ENCODE peak calls at places on chromosome 13, in four cellular contexts. G, M, Q and V are unnamed samples.
A peak's percentile ranks its signal among the peaks of the same experiment; 100 is the strongest.

GRCh38 chr13:114324334-114324733 is 10.0 kb downstream of the CHAMP1 start:
- DNase-seq in G (no peak), M (no peak), Q (no peak), V (no peak)

GRCh38 chr13:89923731-89924130 is 1423.8 kb upstream of the MIR17HG start:
- DNase-seq in G (no peak), M (no peak), Q (no peak), V (no peak)

GRCh38 chr13:79631260-79631659 is 150.3 kb downstream of the NDFIP2 start:
- DNase-seq in G (no peak), M (no peak), Q (no peak), V (no peak)

GRCh38 chr13:31970237-31970930 is 61.2 kb upstream of the FRY start:
- DNase-seq in G (no peak), M (no peak), Q (no peak), V (no peak)

GRCh38 chr13:46475586-46475991 is 77.4 kb upstream of the LRCH1 start:
- DNase-seq in G (no peak), M (no peak), Q (no peak), V (no peak)

GRCh38 chr13:114063545-114064515 is 68.6 kb downstream of the RASA3 start:
- DNase-seq in G (no peak), M (no peak), Q (peak; percentile 31), V (peak; percentile 75)

GRCh38 chr13:24459234-24459633 is 53.3 kb downstream of the PARP4 start:
- DNase-seq in G (no peak), M (no peak), Q (no peak), V (no peak)

GRCh38 chr13:41494202-41494601 is 36.9 kb downstream of the RGCC start:
- DNase-seq in G (no peak), M (no peak), Q (no peak), V (no peak)

GRCh38 chr13:98468929-98469328 is 108.0 kb downstream of the STK24 start:
- DNase-seq in G (no peak), M (no peak), Q (no peak), V (no peak)

GRCh38 chr13:74062933-74063332 is 71.3 kb downstream of the KLF12 start:
- DNase-seq in G (no peak), M (no peak), Q (no peak), V (no peak)

GRCh38 chr13:44305845-44306244 is 67.8 kb upstream of the SERP2 start:
- DNase-seq in G (no peak), M (no peak), Q (no peak), V (no peak)

GRCh38 chr13:28505543-28506135 is 10.7 kb upstream of the FLT1 start:
- DNase-seq in G (no peak), M (no peak), Q (no peak), V (no peak)

GRCh38 chr13:61734683-61735082 is 319.0 kb upstream of the PCDH20 start:
- DNase-seq in G (no peak), M (no peak), Q (no peak), V (no peak)

GRCh38 chr13:109773276-109773675 is 13.1 kb downstream of the IRS2 start:
- DNase-seq in G (no peak), M (no peak), Q (no peak), V (no peak)

GRCh38 chr13:25046985-25047660 is 48.8 kb upstream of the PABPC3 start:
- DNase-seq in G (peak; percentile 73), M (no peak), Q (no peak), V (peak; percentile 57)

GRCh38 chr13:109862627-109863026 is 76.2 kb upstream of the IRS2 start:
- DNase-seq in G (no peak), M (no peak), Q (no peak), V (no peak)

GRCh38 chr13:37403776-37404497 is 194.6 kb downstream of the POSTN start:
- DNase-seq in G (no peak), M (no peak), Q (no peak), V (no peak)

GRCh38 chr13:77859450-77859849 is 59.2 kb downstream of the EDNRB start:
- DNase-seq in G (no peak), M (no peak), Q (no peak), V (no peak)

GRCh38 chr13:40390290-40391008 is 276.0 kb downstream of the FOXO1 start:
- DNase-seq in G (no peak), M (no peak), Q (no peak), V (no peak)

GRCh38 chr13:73039201-73040108 is 19.4 kb upstream of the KLF5 start:
- DNase-seq in G (no peak), M (no peak), Q (no peak), V (no peak)

GRCh38 chr13:96481482-96481881 is 391.6 kb downstream of the HS6ST3 start:
- DNase-seq in G (no peak), M (no peak), Q (no peak), V (no peak)

GRCh38 chr13:24038846-24039330 is 121.6 kb upstream of the SPATA13 start:
- DNase-seq in G (no peak), M (peak; percentile 22), Q (no peak), V (no peak)

GRCh38 chr13:36674337-36675212 is 755 bp downstream of the SERTM1 start:
- DNase-seq in G (peak; percentile 14), M (no peak), Q (no peak), V (peak; percentile 6)

GRCh38 chr13:92823059-92823458 is 403.5 kb upstream of the GPC6 start:
- DNase-seq in G (no peak), M (no peak), Q (no peak), V (no peak)

GRCh38 chr13:92826197-92826596 is 400.4 kb upstream of the GPC6 start:
- DNase-seq in G (no peak), M (no peak), Q (no peak), V (no peak)

GRCh38 chr13:92821324-92821723 is 405.3 kb upstream of the GPC6 start:
- DNase-seq in G (no peak), M (no peak), Q (no peak), V (no peak)
- TF ChIP-seq FOXJ3 in G (no peak), M (no peak), Q (no peak), V (no peak)

GRCh38 chr13:47678201-47678963 is 322.7 kb downstream of the SUCLA2 start:
- DNase-seq in G (no peak), M (no peak), Q (no peak), V (no peak)

GRCh38 chr13:47672982-47673670 is 327.9 kb downstream of the SUCLA2 start:
- DNase-seq in G (no peak), M (no peak), Q (no peak), V (peak; percentile 1)

GRCh38 chr13:47671762-47672161 is 329.3 kb downstream of the SUCLA2 start:
- DNase-seq in G (no peak), M (no peak), Q (no peak), V (no peak)

GRCh38 chr13:47675871-47676270 is 325.2 kb downstream of the SUCLA2 start:
- DNase-seq in G (no peak), M (no peak), Q (no peak), V (no peak)

DNA sequence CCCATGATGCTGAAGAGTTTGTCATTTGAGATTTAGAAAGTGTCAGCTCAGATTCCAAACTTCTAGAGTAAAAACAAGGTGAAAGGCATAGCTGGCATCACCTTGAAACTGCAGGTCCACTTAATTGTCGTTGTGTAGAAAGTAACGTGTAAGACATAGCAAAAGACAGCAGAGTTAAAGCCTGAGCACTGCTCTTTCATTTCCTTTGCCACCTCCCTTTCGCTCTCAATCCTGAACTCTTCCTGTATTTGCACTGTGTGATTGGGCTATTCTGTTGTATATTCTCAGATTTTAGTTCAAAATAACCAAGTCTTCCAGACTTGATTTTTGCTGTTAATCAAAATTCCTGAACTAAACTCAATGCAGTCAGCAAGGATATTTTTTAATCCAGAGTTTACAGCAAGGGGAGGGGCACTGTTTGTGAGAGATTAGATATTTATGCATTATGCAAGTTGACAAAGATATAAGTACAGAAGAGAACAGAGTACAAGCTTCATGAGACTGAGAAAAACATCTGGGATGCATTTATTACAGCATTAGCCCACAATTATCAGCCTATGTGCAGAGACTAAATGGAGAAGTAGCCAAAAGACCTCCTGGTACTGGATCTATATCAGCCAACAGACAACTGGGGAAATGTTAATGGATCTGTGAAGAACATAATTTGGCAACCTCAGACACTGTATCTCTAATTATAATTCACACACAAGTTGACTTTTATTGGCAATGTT is 328.7 kb downstream of the SUCLA2 start:
- DNase-seq in G (no peak), M (no peak), Q (no peak), V (peak; percentile 39)
- TF ChIP-seq FOXJ3 in G (no peak), M (no peak), Q (no peak), V (no peak)

DNA sequence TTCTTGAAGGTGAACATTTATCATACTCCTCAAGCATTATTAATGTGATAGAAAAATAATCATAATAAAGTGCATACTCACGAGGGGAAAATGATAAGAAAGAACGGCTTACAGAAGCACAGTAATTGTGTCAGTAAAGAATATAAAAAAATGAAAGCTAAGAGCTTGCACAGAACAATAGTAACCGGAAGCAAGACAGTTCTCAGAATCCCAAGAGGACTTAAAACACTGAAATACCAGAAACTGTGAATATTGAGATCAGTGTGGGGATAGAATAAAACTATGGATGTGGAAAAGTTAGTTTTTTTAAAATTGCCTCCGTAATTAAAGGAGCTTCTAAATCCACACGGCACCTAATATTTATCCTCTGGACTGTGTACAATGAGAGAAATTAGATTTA is 482.7 kb downstream of the SLITRK6 start:
- DNase-seq in G (no peak), M (no peak), Q (no peak), V (no peak)
- TF ChIP-seq FOXJ3 in G (no peak), M (no peak), Q (no peak), V (no peak)

GRCh38 chr13:49443689-49444516 is at the start of the genes CAB39L and SETDB2:
- DNase-seq in G (peak; percentile 99), M (peak; percentile 98), Q (peak; percentile 90), V (peak; percentile 94)

GRCh38 chr13:49441846-49442245 is 2.0 kb downstream of the CAB39L start:
- DNase-seq in G (no peak), M (no peak), Q (no peak), V (no peak)

GRCh38 chr13:49441312-49441711 is 2.6 kb downstream of the CAB39L start:
- DNase-seq in G (no peak), M (no peak), Q (no peak), V (no peak)

GRCh38 chr13:49444517-49445395 is 682 bp downstream of the SETDB2 start:
- DNase-seq in G (no peak), M (peak; percentile 31), Q (peak; percentile 9), V (peak; percentile 8)

DNA sequence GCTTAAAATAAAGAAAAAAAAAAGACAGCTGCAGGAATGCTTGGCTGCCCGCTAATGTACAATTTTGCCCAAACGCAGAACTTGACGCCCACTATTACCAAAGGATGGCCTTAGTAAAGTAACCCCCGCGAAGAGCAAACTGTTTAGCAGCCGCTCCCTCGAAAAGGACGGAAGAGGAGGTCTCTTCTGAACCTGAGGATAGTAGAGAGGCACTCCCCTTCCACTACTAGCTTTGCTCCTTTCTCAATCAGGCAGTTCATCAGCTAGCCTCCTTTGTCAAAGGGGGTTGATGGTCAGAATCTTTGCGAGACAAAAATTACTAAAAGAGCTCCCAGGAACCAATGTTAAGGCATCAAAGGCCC is 556 bp downstream of the CAB39L start:
- DNase-seq in G (no peak), M (peak; percentile 40), Q (no peak), V (peak; percentile 42)
- TF ChIP-seq FOXJ3 in G (no peak), M (no peak), Q (no peak), V (no peak)

GRCh38 chr13:93145199-93145598 is 81.4 kb upstream of the GPC6 start:
- DNase-seq in G (no peak), M (no peak), Q (no peak), V (no peak)
- TF ChIP-seq FOXJ3 in G (no peak), M (no peak), Q (no peak), V (no peak)

GRCh38 chr13:29993716-29994488 is 143.5 kb upstream of the UBL3 start:
- DNase-seq in G (no peak), M (no peak), Q (no peak), V (no peak)
- TF ChIP-seq FOXJ3 in G (no peak), M (no peak), Q (no peak), V (no peak)